ENCODE peak calls at places on chromosomes 5 and 9, in seven cellular contexts. J, G, R, Y, F, Z and L are unnamed samples.

GRCh38 chr5:41875121-41875520 is 4.9 kb upstream of the OXCT1 start:
- DNase-seq in J (no peak), G (no peak), R (no peak), Y (no peak), F (no peak), Z (no peak), L (no peak)

GRCh38 chr5:36496471-36496870 is 109.9 kb upstream of the SLC1A3 start:
- DNase-seq in J (no peak), G (no peak), R (no peak), Y (no peak), F (no peak), Z (no peak), L (no peak)

GRCh38 chr5:152532714-152533113 is 127.6 kb upstream of the NMUR2 start:
- DNase-seq in J (no peak), G (peak; percentile 81), R (peak; percentile 9), Y (no peak), F (no peak), Z (peak; percentile 70), L (no peak)

GRCh38 chr5:131496400-131496713 is 138.7 kb downstream of the RAPGEF6 start:
- DNase-seq in J (no peak), G (no peak), R (no peak), Y (no peak), F (no peak), Z (no peak), L (no peak)

GRCh38 chr9:87890866-87891265 is 8.2 kb downstream of the SPATA31E1 start:
- DNase-seq in J (no peak), G (no peak), R (no peak), Y (no peak), F (no peak), Z (no peak), L (no peak)

GRCh38 chr9:6133346-6134063 is 82.1 kb upstream of the IL33 start:
- DNase-seq in J (no peak), G (no peak), R (no peak), Y (no peak), F (no peak), Z (no peak), L (no peak)

GRCh38 chr9:127505396-127506116 is 54.2 kb downstream of the LRSAM1 start:
- DNase-seq in J (no peak), G (peak; percentile 13), R (no peak), Y (no peak), F (no peak), Z (no peak), L (peak; percentile 6)

GRCh38 chr5:36688722-36689121 is 82.3 kb downstream of the SLC1A3 start:
- DNase-seq in J (no peak), G (no peak), R (no peak), Y (no peak), F (no peak), Z (no peak), L (no peak)

GRCh38 chr5:175707751-175708375 is 50.0 kb downstream of the HRH2 start:
- DNase-seq in J (no peak), G (no peak), R (no peak), Y (no peak), F (no peak), Z (no peak), L (no peak)

GRCh38 chr9:37395663-37396062 is 26.8 kb upstream of the GRHPR start:
- DNase-seq in J (no peak), G (no peak), R (no peak), Y (no peak), F (no peak), Z (no peak), L (no peak)

GRCh38 chr5:145921211-145921610 is 15.2 kb upstream of the SH3RF2 start:
- DNase-seq in J (no peak), G (no peak), R (no peak), Y (no peak), F (no peak), Z (no peak), L (no peak)

GRCh38 chr9:84154320-84154719 is 173.7 kb downstream of the RMI1 start:
- DNase-seq in J (no peak), G (no peak), R (no peak), Y (no peak), F (no peak), Z (peak; percentile 65), L (no peak)

GRCh38 chr9:120152295-120152694 is 427.7 kb downstream of the CDK5RAP2 start:
- DNase-seq in J (no peak), G (peak; percentile 37), R (no peak), Y (no peak), F (peak; percentile 12), Z (no peak), L (no peak)

GRCh38 chr5:9245071-9245470 is 300.8 kb downstream of the SEMA5A start:
- DNase-seq in J (no peak), G (no peak), R (no peak), Y (no peak), F (no peak), Z (no peak), L (no peak)

GRCh38 chr5:149037819-149038218 is 25.0 kb downstream of the SH3TC2 start:
- DNase-seq in J (no peak), G (no peak), R (no peak), Y (no peak), F (no peak), Z (no peak), L (peak; percentile 38)

GRCh38 chr9:127927457-127928231 is 2.9 kb downstream of the PIP5KL1 start:
- DNase-seq in J (peak; percentile 75), G (peak; percentile 64), R (no peak), Y (peak; percentile 84), F (no peak), Z (no peak), L (no peak)

GRCh38 chr9:13324988-13325387 is 45.5 kb upstream of the MPDZ start:
- DNase-seq in J (no peak), G (no peak), R (no peak), Y (no peak), F (no peak), Z (peak; percentile 39), L (no peak)

GRCh38 chr5:127425868-127426267 is 91.6 kb upstream of the PRRC1 start:
- DNase-seq in J (no peak), G (no peak), R (no peak), Y (no peak), F (no peak), Z (no peak), L (no peak)

GRCh38 chr5:128201065-128201926 is 117.7 kb downstream of the SLC12A2 start:
- DNase-seq in J (peak; percentile 56), G (peak; percentile 69), R (no peak), Y (peak; percentile 89), F (peak; percentile 67), Z (peak; percentile 63), L (peak; percentile 55)

GRCh38 chr9:124835026-124835501 is 18.2 kb upstream of the WDR38 start:
- DNase-seq in J (no peak), G (peak; percentile 88), R (no peak), Y (peak; percentile 64), F (peak; percentile 9), Z (peak; percentile 89), L (no peak)

GRCh38 chr9:32500768-32501167 is 25.2 kb downstream of the RIGI start:
- DNase-seq in J (no peak), G (no peak), R (no peak), Y (no peak), F (no peak), Z (no peak), L (no peak)

GRCh38 chr5:56088431-56088949 is 93.7 kb upstream of the IL6ST start:
- DNase-seq in J (no peak), G (no peak), R (no peak), Y (no peak), F (no peak), Z (peak; percentile 89), L (no peak)

GRCh38 chr5:115457985-115458384 is 86.6 kb downstream of the FEM1C start:
- DNase-seq in J (no peak), G (no peak), R (no peak), Y (peak; percentile 44), F (no peak), Z (no peak), L (no peak)